ENCODE peak calls at places on chromosomes 3 and 15, in eight cellular contexts. One of them, this sample, is unnamed.

GRCh38 chr3:17069754-17070153 is 185.0 kb downstream of the PLCL2 start:
- DNase-seq in KBM-7: no peak
- DNase-seq in T-helper 17 cell: no peak
- DNase-seq in stimulated activated naive CD4-positive, alpha-beta T cell treated with Interleukin-2 at 50 U/mL for 16 hours: no peak
- DNase-seq in T follicular helper cell: no peak
- DNase-seq in stimulated activated CD4-positive, alpha-beta T cell treated with anti-CD3 and anti-CD28 coated beads, TNF-alpha, amount 100 ng/mL, for 24 hours: no peak
- DNase-seq in IMR-90: no peak
- DNase-seq in left ventricle myocardium inferior: no peak
- DNase-seq in this sample: no peak

GRCh38 chr3:50972029-50972428 is 297.3 kb downstream of the DOCK3 start:
- DNase-seq in KBM-7: no peak
- DNase-seq in T-helper 17 cell: no peak
- DNase-seq in stimulated activated naive CD4-positive, alpha-beta T cell treated with Interleukin-2 at 50 U/mL for 16 hours: no peak
- DNase-seq in T follicular helper cell: no peak
- DNase-seq in stimulated activated CD4-positive, alpha-beta T cell treated with anti-CD3 and anti-CD28 coated beads, TNF-alpha, amount 100 ng/mL, for 24 hours: no peak
- DNase-seq in IMR-90: no peak
- DNase-seq in left ventricle myocardium inferior: no peak
- DNase-seq in this sample: no peak

GRCh38 chr15:20340931-20341661 is 200.5 kb downstream of the GOLGA6L6 start:
- DNase-seq in KBM-7: no peak
- DNase-seq in T-helper 17 cell: peak; percentile 45
- DNase-seq in stimulated activated naive CD4-positive, alpha-beta T cell treated with Interleukin-2 at 50 U/mL for 16 hours: no peak
- DNase-seq in T follicular helper cell: no peak
- DNase-seq in stimulated activated CD4-positive, alpha-beta T cell treated with anti-CD3 and anti-CD28 coated beads, TNF-alpha, amount 100 ng/mL, for 24 hours: no peak
- DNase-seq in IMR-90: no peak
- DNase-seq in left ventricle myocardium inferior: peak; percentile 71
- DNase-seq in this sample: no peak

GRCh38 chr3:24472358-24472757 is 22.3 kb downstream of the THRB start:
- DNase-seq in KBM-7: no peak
- DNase-seq in T-helper 17 cell: no peak
- DNase-seq in stimulated activated naive CD4-positive, alpha-beta T cell treated with Interleukin-2 at 50 U/mL for 16 hours: no peak
- DNase-seq in T follicular helper cell: no peak
- DNase-seq in stimulated activated CD4-positive, alpha-beta T cell treated with anti-CD3 and anti-CD28 coated beads, TNF-alpha, amount 100 ng/mL, for 24 hours: no peak
- DNase-seq in IMR-90: no peak
- DNase-seq in left ventricle myocardium inferior: no peak
- DNase-seq in this sample: no peak

GRCh38 chr3:27138562-27138961 is 230.6 kb downstream of the NEK10 start:
- DNase-seq in KBM-7: no peak
- DNase-seq in T-helper 17 cell: no peak
- DNase-seq in stimulated activated naive CD4-positive, alpha-beta T cell treated with Interleukin-2 at 50 U/mL for 16 hours: no peak
- DNase-seq in T follicular helper cell: no peak
- DNase-seq in stimulated activated CD4-positive, alpha-beta T cell treated with anti-CD3 and anti-CD28 coated beads, TNF-alpha, amount 100 ng/mL, for 24 hours: no peak
- DNase-seq in IMR-90: no peak
- DNase-seq in left ventricle myocardium inferior: peak; percentile 18
- DNase-seq in this sample: no peak

GRCh38 chr3:72171946-72172345 is 387.0 kb upstream of the PROK2 start:
- DNase-seq in KBM-7: no peak
- DNase-seq in T-helper 17 cell: no peak
- DNase-seq in stimulated activated naive CD4-positive, alpha-beta T cell treated with Interleukin-2 at 50 U/mL for 16 hours: no peak
- DNase-seq in T follicular helper cell: no peak
- DNase-seq in stimulated activated CD4-positive, alpha-beta T cell treated with anti-CD3 and anti-CD28 coated beads, TNF-alpha, amount 100 ng/mL, for 24 hours: no peak
- DNase-seq in IMR-90: no peak
- DNase-seq in left ventricle myocardium inferior: peak; percentile 33
- DNase-seq in this sample: no peak

GRCh38 chr3:63441262-63441661 is 163.2 kb downstream of the SYNPR start:
- DNase-seq in KBM-7: no peak
- DNase-seq in T-helper 17 cell: no peak
- DNase-seq in stimulated activated naive CD4-positive, alpha-beta T cell treated with Interleukin-2 at 50 U/mL for 16 hours: no peak
- DNase-seq in T follicular helper cell: no peak
- DNase-seq in stimulated activated CD4-positive, alpha-beta T cell treated with anti-CD3 and anti-CD28 coated beads, TNF-alpha, amount 100 ng/mL, for 24 hours: no peak
- DNase-seq in IMR-90: no peak
- DNase-seq in left ventricle myocardium inferior: no peak
- DNase-seq in this sample: no peak

GRCh38 chr3:195236076-195236798 is 34.7 kb downstream of the XXYLT1 start:
- DNase-seq in KBM-7: no peak
- DNase-seq in T-helper 17 cell: no peak
- DNase-seq in stimulated activated naive CD4-positive, alpha-beta T cell treated with Interleukin-2 at 50 U/mL for 16 hours: no peak
- DNase-seq in T follicular helper cell: no peak
- DNase-seq in stimulated activated CD4-positive, alpha-beta T cell treated with anti-CD3 and anti-CD28 coated beads, TNF-alpha, amount 100 ng/mL, for 24 hours: no peak
- DNase-seq in IMR-90: no peak
- DNase-seq in left ventricle myocardium inferior: no peak
- DNase-seq in this sample: no peak

GRCh38 chr3:23601020-23601822 is 204.5 kb upstream of the UBE2E1 start:
- DNase-seq in KBM-7: no peak
- DNase-seq in T-helper 17 cell: no peak
- DNase-seq in stimulated activated naive CD4-positive, alpha-beta T cell treated with Interleukin-2 at 50 U/mL for 16 hours: no peak
- DNase-seq in T follicular helper cell: no peak
- DNase-seq in stimulated activated CD4-positive, alpha-beta T cell treated with anti-CD3 and anti-CD28 coated beads, TNF-alpha, amount 100 ng/mL, for 24 hours: no peak
- DNase-seq in IMR-90: peak; percentile 35
- DNase-seq in left ventricle myocardium inferior: no peak
- DNase-seq in this sample: no peak

GRCh38 chr3:24060055-24060454 is 115.0 kb downstream of the NR1D2 start:
- DNase-seq in KBM-7: no peak
- DNase-seq in T-helper 17 cell: no peak
- DNase-seq in stimulated activated naive CD4-positive, alpha-beta T cell treated with Interleukin-2 at 50 U/mL for 16 hours: no peak
- DNase-seq in T follicular helper cell: no peak
- DNase-seq in stimulated activated CD4-positive, alpha-beta T cell treated with anti-CD3 and anti-CD28 coated beads, TNF-alpha, amount 100 ng/mL, for 24 hours: no peak
- DNase-seq in IMR-90: peak; percentile 53
- DNase-seq in left ventricle myocardium inferior: no peak
- DNase-seq in this sample: no peak

GRCh38 chr3:66153961-66154923 is 66.6 kb upstream of the SLC25A26 start:
- DNase-seq in KBM-7: no peak
- DNase-seq in T-helper 17 cell: no peak
- DNase-seq in stimulated activated naive CD4-positive, alpha-beta T cell treated with Interleukin-2 at 50 U/mL for 16 hours: no peak
- DNase-seq in T follicular helper cell: no peak
- DNase-seq in stimulated activated CD4-positive, alpha-beta T cell treated with anti-CD3 and anti-CD28 coated beads, TNF-alpha, amount 100 ng/mL, for 24 hours: no peak
- DNase-seq in IMR-90: peak; percentile 35
- DNase-seq in left ventricle myocardium inferior: peak; percentile 19
- DNase-seq in this sample: no peak

GRCh38 chr3:65473746-65474145 is 565.0 kb downstream of the MAGI1 start:
- DNase-seq in KBM-7: no peak
- DNase-seq in T-helper 17 cell: no peak
- DNase-seq in stimulated activated naive CD4-positive, alpha-beta T cell treated with Interleukin-2 at 50 U/mL for 16 hours: no peak
- DNase-seq in T follicular helper cell: no peak
- DNase-seq in stimulated activated CD4-positive, alpha-beta T cell treated with anti-CD3 and anti-CD28 coated beads, TNF-alpha, amount 100 ng/mL, for 24 hours: no peak
- DNase-seq in IMR-90: peak; percentile 47
- DNase-seq in left ventricle myocardium inferior: no peak
- DNase-seq in this sample: no peak

GRCh38 chr3:14274999-14275961 is 96.7 kb downstream of the LSM3 start:
- DNase-seq in KBM-7: no peak
- DNase-seq in T-helper 17 cell: no peak
- DNase-seq in stimulated activated naive CD4-positive, alpha-beta T cell treated with Interleukin-2 at 50 U/mL for 16 hours: no peak
- DNase-seq in T follicular helper cell: no peak
- DNase-seq in stimulated activated CD4-positive, alpha-beta T cell treated with anti-CD3 and anti-CD28 coated beads, TNF-alpha, amount 100 ng/mL, for 24 hours: no peak
- DNase-seq in IMR-90: no peak
- DNase-seq in left ventricle myocardium inferior: no peak
- DNase-seq in this sample: no peak

GRCh38 chr3:105274958-105275357 is 91.8 kb upstream of the ALCAM start:
- DNase-seq in KBM-7: no peak
- DNase-seq in T-helper 17 cell: no peak
- DNase-seq in stimulated activated naive CD4-positive, alpha-beta T cell treated with Interleukin-2 at 50 U/mL for 16 hours: no peak
- DNase-seq in T follicular helper cell: no peak
- DNase-seq in stimulated activated CD4-positive, alpha-beta T cell treated with anti-CD3 and anti-CD28 coated beads, TNF-alpha, amount 100 ng/mL, for 24 hours: no peak
- DNase-seq in IMR-90: peak; percentile 49
- DNase-seq in left ventricle myocardium inferior: no peak
- DNase-seq in this sample: no peak

GRCh38 chr3:81983382-81983781 is 221.9 kb upstream of the GBE1 start:
- DNase-seq in KBM-7: no peak
- DNase-seq in T-helper 17 cell: no peak
- DNase-seq in stimulated activated naive CD4-positive, alpha-beta T cell treated with Interleukin-2 at 50 U/mL for 16 hours: no peak
- DNase-seq in T follicular helper cell: no peak
- DNase-seq in stimulated activated CD4-positive, alpha-beta T cell treated with anti-CD3 and anti-CD28 coated beads, TNF-alpha, amount 100 ng/mL, for 24 hours: no peak
- DNase-seq in IMR-90: no peak
- DNase-seq in left ventricle myocardium inferior: no peak
- DNase-seq in this sample: no peak

GRCh38 chr3:196967412-196968232 is 1.0 kb downstream of the PIGZ start:
- DNase-seq in KBM-7: no peak
- DNase-seq in T-helper 17 cell: no peak
- DNase-seq in stimulated activated naive CD4-positive, alpha-beta T cell treated with Interleukin-2 at 50 U/mL for 16 hours: no peak
- DNase-seq in T follicular helper cell: no peak
- DNase-seq in stimulated activated CD4-positive, alpha-beta T cell treated with anti-CD3 and anti-CD28 coated beads, TNF-alpha, amount 100 ng/mL, for 24 hours: no peak
- DNase-seq in IMR-90: no peak
- DNase-seq in left ventricle myocardium inferior: no peak
- DNase-seq in this sample: no peak

GRCh38 chr15:67839358-67839928 is 402 bp downstream of the RNU6-1 start:
- DNase-seq in KBM-7: peak; percentile 91
- DNase-seq in T-helper 17 cell: no peak
- DNase-seq in stimulated activated naive CD4-positive, alpha-beta T cell treated with Interleukin-2 at 50 U/mL for 16 hours: no peak
- DNase-seq in T follicular helper cell: no peak
- DNase-seq in stimulated activated CD4-positive, alpha-beta T cell treated with anti-CD3 and anti-CD28 coated beads, TNF-alpha, amount 100 ng/mL, for 24 hours: no peak
- DNase-seq in IMR-90: peak; percentile 27
- DNase-seq in left ventricle myocardium inferior: no peak
- DNase-seq in this sample: no peak

GRCh38 chr3:23807161-23808015 is 1.6 kb downstream of the UBE2E1 start:
- DNase-seq in KBM-7: peak; percentile 53
- DNase-seq in T-helper 17 cell: no peak
- DNase-seq in stimulated activated naive CD4-positive, alpha-beta T cell treated with Interleukin-2 at 50 U/mL for 16 hours: no peak
- DNase-seq in T follicular helper cell: no peak
- DNase-seq in stimulated activated CD4-positive, alpha-beta T cell treated with anti-CD3 and anti-CD28 coated beads, TNF-alpha, amount 100 ng/mL, for 24 hours: no peak
- DNase-seq in IMR-90: peak; percentile 51
- DNase-seq in left ventricle myocardium inferior: no peak
- DNase-seq in this sample: no peak

GRCh38 chr3:50616003-50616769 is 765 bp upstream of the MAPKAPK3 start:
- DNase-seq in KBM-7: peak; percentile 92
- DNase-seq in T-helper 17 cell: peak; percentile 67
- DNase-seq in stimulated activated naive CD4-positive, alpha-beta T cell treated with Interleukin-2 at 50 U/mL for 16 hours: peak; percentile 75
- DNase-seq in T follicular helper cell: peak; percentile 76
- DNase-seq in stimulated activated CD4-positive, alpha-beta T cell treated with anti-CD3 and anti-CD28 coated beads, TNF-alpha, amount 100 ng/mL, for 24 hours: peak; percentile 66
- DNase-seq in IMR-90: peak; percentile 79
- DNase-seq in left ventricle myocardium inferior: peak; percentile 76
- DNase-seq in this sample: peak; percentile 65

GRCh38 chr3:158106773-158107461 is 697 bp upstream of the SHOX2 start:
- DNase-seq in KBM-7: peak; percentile 66
- DNase-seq in T-helper 17 cell: no peak
- DNase-seq in stimulated activated naive CD4-positive, alpha-beta T cell treated with Interleukin-2 at 50 U/mL for 16 hours: no peak
- DNase-seq in T follicular helper cell: no peak
- DNase-seq in stimulated activated CD4-positive, alpha-beta T cell treated with anti-CD3 and anti-CD28 coated beads, TNF-alpha, amount 100 ng/mL, for 24 hours: no peak
- DNase-seq in IMR-90: no peak
- DNase-seq in left ventricle myocardium inferior: no peak
- DNase-seq in this sample: no peak

GRCh38 chr3:36075491-36075890 is 304.8 kb upstream of the STAC start:
- DNase-seq in KBM-7: no peak
- DNase-seq in T-helper 17 cell: no peak
- DNase-seq in stimulated activated naive CD4-positive, alpha-beta T cell treated with Interleukin-2 at 50 U/mL for 16 hours: no peak
- DNase-seq in T follicular helper cell: no peak
- DNase-seq in stimulated activated CD4-positive, alpha-beta T cell treated with anti-CD3 and anti-CD28 coated beads, TNF-alpha, amount 100 ng/mL, for 24 hours: no peak
- DNase-seq in IMR-90: no peak
- DNase-seq in left ventricle myocardium inferior: no peak
- DNase-seq in this sample: no peak

GRCh38 chr15:34890424-34890823 is 79.1 kb downstream of the AQR start:
- DNase-seq in KBM-7: no peak
- DNase-seq in T-helper 17 cell: no peak
- DNase-seq in stimulated activated naive CD4-positive, alpha-beta T cell treated with Interleukin-2 at 50 U/mL for 16 hours: no peak
- DNase-seq in T follicular helper cell: no peak
- DNase-seq in stimulated activated CD4-positive, alpha-beta T cell treated with anti-CD3 and anti-CD28 coated beads, TNF-alpha, amount 100 ng/mL, for 24 hours: no peak
- DNase-seq in IMR-90: peak; percentile 52
- DNase-seq in left ventricle myocardium inferior: no peak
- DNase-seq in this sample: no peak

GRCh38 chr15:89330119-89330518 is 4.5 kb downstream of the POLG start:
- DNase-seq in KBM-7: no peak
- DNase-seq in T-helper 17 cell: no peak
- DNase-seq in stimulated activated naive CD4-positive, alpha-beta T cell treated with Interleukin-2 at 50 U/mL for 16 hours: no peak
- DNase-seq in T follicular helper cell: no peak
- DNase-seq in stimulated activated CD4-positive, alpha-beta T cell treated with anti-CD3 and anti-CD28 coated beads, TNF-alpha, amount 100 ng/mL, for 24 hours: no peak
- DNase-seq in IMR-90: no peak
- DNase-seq in left ventricle myocardium inferior: no peak
- DNase-seq in this sample: no peak

GRCh38 chr15:61951949-61952348 is 108.3 kb downstream of the VPS13C start:
- DNase-seq in KBM-7: no peak
- DNase-seq in T-helper 17 cell: no peak
- DNase-seq in stimulated activated naive CD4-positive, alpha-beta T cell treated with Interleukin-2 at 50 U/mL for 16 hours: no peak
- DNase-seq in T follicular helper cell: no peak
- DNase-seq in stimulated activated CD4-positive, alpha-beta T cell treated with anti-CD3 and anti-CD28 coated beads, TNF-alpha, amount 100 ng/mL, for 24 hours: no peak
- DNase-seq in IMR-90: peak; percentile 4
- DNase-seq in left ventricle myocardium inferior: no peak
- DNase-seq in this sample: no peak

GRCh38 chr3:18740631-18741583 is 315.8 kb upstream of the SATB1 start:
- DNase-seq in KBM-7: peak; percentile 69
- DNase-seq in T-helper 17 cell: peak; percentile 22
- DNase-seq in stimulated activated naive CD4-positive, alpha-beta T cell treated with Interleukin-2 at 50 U/mL for 16 hours: peak; percentile 60
- DNase-seq in T follicular helper cell: peak; percentile 51
- DNase-seq in stimulated activated CD4-positive, alpha-beta T cell treated with anti-CD3 and anti-CD28 coated beads, TNF-alpha, amount 100 ng/mL, for 24 hours: peak; percentile 33
- DNase-seq in IMR-90: no peak
- DNase-seq in left ventricle myocardium inferior: no peak
- DNase-seq in this sample: no peak

GRCh38 chr15:47437492-47437891 is 279.8 kb upstream of the SEMA6D start:
- DNase-seq in KBM-7: no peak
- DNase-seq in T-helper 17 cell: no peak
- DNase-seq in stimulated activated naive CD4-positive, alpha-beta T cell treated with Interleukin-2 at 50 U/mL for 16 hours: no peak
- DNase-seq in T follicular helper cell: no peak
- DNase-seq in stimulated activated CD4-positive, alpha-beta T cell treated with anti-CD3 and anti-CD28 coated beads, TNF-alpha, amount 100 ng/mL, for 24 hours: no peak
- DNase-seq in IMR-90: no peak
- DNase-seq in left ventricle myocardium inferior: no peak
- DNase-seq in this sample: no peak

GRCh38 chr3:132256984-132257383 is 60.2 kb upstream of the ACP3 start:
- DNase-seq in KBM-7: peak; percentile 82
- DNase-seq in T-helper 17 cell: no peak
- DNase-seq in stimulated activated naive CD4-positive, alpha-beta T cell treated with Interleukin-2 at 50 U/mL for 16 hours: no peak
- DNase-seq in T follicular helper cell: no peak
- DNase-seq in stimulated activated CD4-positive, alpha-beta T cell treated with anti-CD3 and anti-CD28 coated beads, TNF-alpha, amount 100 ng/mL, for 24 hours: no peak
- DNase-seq in IMR-90: peak; percentile 56
- DNase-seq in left ventricle myocardium inferior: no peak
- DNase-seq in this sample: no peak

GRCh38 chr3:149453140-149453805 is 21.2 kb upstream of the TM4SF4 start:
- DNase-seq in KBM-7: no peak
- DNase-seq in T-helper 17 cell: no peak
- DNase-seq in stimulated activated naive CD4-positive, alpha-beta T cell treated with Interleukin-2 at 50 U/mL for 16 hours: no peak
- DNase-seq in T follicular helper cell: no peak
- DNase-seq in stimulated activated CD4-positive, alpha-beta T cell treated with anti-CD3 and anti-CD28 coated beads, TNF-alpha, amount 100 ng/mL, for 24 hours: no peak
- DNase-seq in IMR-90: no peak
- DNase-seq in left ventricle myocardium inferior: no peak
- DNase-seq in this sample: no peak

GRCh38 chr3:69290006-69290405 is 95.9 kb downstream of the FRMD4B start:
- DNase-seq in KBM-7: no peak
- DNase-seq in T-helper 17 cell: no peak
- DNase-seq in stimulated activated naive CD4-positive, alpha-beta T cell treated with Interleukin-2 at 50 U/mL for 16 hours: no peak
- DNase-seq in T follicular helper cell: no peak
- DNase-seq in stimulated activated CD4-positive, alpha-beta T cell treated with anti-CD3 and anti-CD28 coated beads, TNF-alpha, amount 100 ng/mL, for 24 hours: no peak
- DNase-seq in IMR-90: no peak
- DNase-seq in left ventricle myocardium inferior: peak; percentile 46
- DNase-seq in this sample: no peak

GRCh38 chr15:78620021-78620838 is 566 bp downstream of the CHRNA3 start:
- DNase-seq in KBM-7: peak; percentile 79
- DNase-seq in T-helper 17 cell: no peak
- DNase-seq in stimulated activated naive CD4-positive, alpha-beta T cell treated with Interleukin-2 at 50 U/mL for 16 hours: no peak
- DNase-seq in T follicular helper cell: no peak
- DNase-seq in stimulated activated CD4-positive, alpha-beta T cell treated with anti-CD3 and anti-CD28 coated beads, TNF-alpha, amount 100 ng/mL, for 24 hours: no peak
- DNase-seq in IMR-90: no peak
- DNase-seq in left ventricle myocardium inferior: no peak
- DNase-seq in this sample: no peak

GRCh38 chr3:165159760-165160421 is 36.3 kb downstream of the SLITRK3 start:
- DNase-seq in KBM-7: no peak
- DNase-seq in T-helper 17 cell: no peak
- DNase-seq in stimulated activated naive CD4-positive, alpha-beta T cell treated with Interleukin-2 at 50 U/mL for 16 hours: no peak
- DNase-seq in T follicular helper cell: no peak
- DNase-seq in stimulated activated CD4-positive, alpha-beta T cell treated with anti-CD3 and anti-CD28 coated beads, TNF-alpha, amount 100 ng/mL, for 24 hours: no peak
- DNase-seq in IMR-90: no peak
- DNase-seq in left ventricle myocardium inferior: no peak
- DNase-seq in this sample: no peak

This sample was measured in GM18507.